ENCODE peak calls at places on chromosome 19, in eight cellular contexts. F is right cardiac atrium, E is mesendoderm, U is keratinocyte, K is substantia nigra, N is adrenal gland, Q is A549, S is left lung. D is an unnamed sample.

GRCh38 chr19:49210108-49210900 is 52.7 kb downstream of the TRPM4 start:
- DNase-seq in N (no peak), S (peak; percentile 80), Q (peak; percentile 69), U (no peak), E (peak; percentile 91), F (peak; percentile 68), K (no peak), D (no peak)

GRCh38 chr19:30824809-30825208 is 452.6 kb downstream of the ZNF536 start:
- DNase-seq in Q (no peak), U (no peak), S (no peak), E (no peak), F (no peak), N (no peak), K (no peak), D (no peak)

GRCh38 chr19:40756502-40757110 is 5.6 kb downstream of the SNRPA start:
- DNase-seq in S (no peak), K (no peak), U (peak; percentile 76), Q (no peak), F (peak; percentile 13), N (no peak), E (no peak), D (no peak)

GRCh38 chr19:20925481-20925880 is 2.4 kb downstream of the ZNF85 start:
- DNase-seq in K (no peak), Q (no peak), U (no peak), E (no peak), N (no peak), S (no peak), F (no peak), D (no peak)

GRCh38 chr19:44745386-44745831 is 3.1 kb upstream of the BCL3 start:
- DNase-seq in S (peak; percentile 82), E (peak; percentile 65), K (no peak), Q (peak; percentile 95), F (peak; percentile 94), N (peak; percentile 50), U (no peak), D (no peak)

GRCh38 chr19:23917856-23918255 is 3.2 kb downstream of the ZNF726 start:
- DNase-seq in U (no peak), K (no peak), N (no peak), S (no peak), F (no peak), E (peak; percentile 22), Q (no peak), D (no peak)

GRCh38 chr19:47351545-47351944 is 2.4 kb downstream of the DHX34 start:
- DNase-seq in U (no peak), F (no peak), N (no peak), E (peak; percentile 69), K (no peak), S (no peak), Q (peak; percentile 74), D (no peak)

GRCh38 chr19:5193192-5193591 is 147.4 kb downstream of the PTPRS start:
- DNase-seq in E (peak; percentile 37), U (no peak), Q (no peak), K (no peak), F (no peak), N (no peak), S (no peak), D (no peak)

GRCh38 chr19:45886427-45887310 is 728 bp upstream of the IRF2BP1 start:
- DNase-seq in F (peak; percentile 96), K (peak; percentile 70), Q (peak; percentile 97), S (peak; percentile 94), E (peak; percentile 97), N (peak; percentile 93), U (peak; percentile 76), D (peak; percentile 92)

GRCh38 chr19:6070179-6071102 is 39.9 kb downstream of the RFX2 start:
- DNase-seq in U (no peak), K (no peak), N (peak; percentile 9), E (no peak), F (no peak), S (no peak), Q (no peak), D (no peak)

GRCh38 chr19:33295621-33296472 is 6.5 kb downstream of the CEBPA start:
- DNase-seq in F (no peak), N (no peak), S (no peak), U (no peak), K (no peak), Q (no peak), E (no peak), D (peak; percentile 78)

GRCh38 chr19:3708207-3708931 is at the start of gene TJP3:
- DNase-seq in N (no peak), S (peak; percentile 90), U (no peak), E (no peak), Q (no peak), F (no peak), K (no peak), D (peak; percentile 34)

GRCh38 chr19:6047256-6047655 is 63.0 kb downstream of the RFX2 start:
- DNase-seq in E (no peak), S (no peak), N (no peak), K (no peak), U (no peak), Q (no peak), F (no peak), D (no peak)

GRCh38 chr19:38517321-38517720 is 83.8 kb downstream of the RYR1 start:
- DNase-seq in U (no peak), F (no peak), K (no peak), E (no peak), Q (no peak), N (no peak), S (peak; percentile 66), D (no peak)

GRCh38 chr19:30109565-30109964 is 167.5 kb downstream of the URI1 start:
- DNase-seq in K (no peak), N (no peak), U (no peak), S (no peak), E (no peak), Q (no peak), F (no peak), D (no peak)

GRCh38 chr19:1277061-1277460 is 1.7 kb downstream of the FAM174C start:
- DNase-seq in Q (no peak), S (no peak), N (no peak), U (no peak), K (no peak), E (no peak), F (no peak), D (no peak)
- H3K27ac ChIP-seq in Q (no peak overlapping the region), S (no peak overlapping the region), N (no peak overlapping the region), U (no peak overlapping the region), K (no peak overlapping the region), E (no peak overlapping the region), F (no peak overlapping the region), D (no peak overlapping the region)

DNA sequence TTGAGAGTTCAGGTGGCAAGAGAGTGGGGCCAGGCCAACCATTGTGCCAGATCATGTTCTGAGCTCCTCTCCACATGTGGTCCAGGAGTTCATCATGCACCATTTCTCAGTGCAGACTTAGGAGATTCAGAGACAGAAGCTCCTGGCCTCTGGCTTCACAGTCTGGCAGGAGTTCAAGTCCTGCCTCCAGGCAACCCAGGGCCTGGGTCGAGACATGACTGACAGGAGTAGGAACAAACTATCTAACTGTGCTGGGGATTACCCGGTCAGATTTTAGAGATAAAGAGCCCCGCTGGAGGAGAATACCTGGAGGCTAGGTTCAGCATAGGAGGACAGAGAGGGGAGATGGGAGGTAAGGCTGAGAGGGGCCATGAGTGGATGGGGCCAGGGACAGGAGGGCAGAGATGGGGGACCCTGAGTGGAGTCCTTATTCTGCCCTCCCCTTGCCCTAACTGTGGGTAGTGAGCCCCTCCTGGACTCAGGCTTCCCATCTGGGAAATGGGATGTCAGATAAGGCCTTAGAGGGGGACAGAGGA is 906 bp upstream of the CYP4F11 start:
- DNase-seq in Q (no peak), S (no peak), K (no peak), F (no peak), N (no peak), E (no peak), U (no peak), D (no peak)
- H3K27ac ChIP-seq in Q (peak overlapping the region; percentile 67), S (no peak overlapping the region), K (no peak overlapping the region), F (no peak overlapping the region), N (peak overlapping the region; percentile 41), E (no peak overlapping the region), U (no peak overlapping the region), D (no peak overlapping the region)

GRCh38 chr19:54533476-54533875 is 30.8 kb downstream of the LAIR2 start:
- DNase-seq in Q (no peak), U (no peak), F (no peak), K (no peak), N (no peak), S (no peak), E (no peak), D (no peak)

GRCh38 chr19:54530866-54531265 is 28.2 kb downstream of the LAIR2 start:
- DNase-seq in E (no peak), Q (no peak), S (no peak), N (no peak), K (no peak), U (no peak), F (no peak), D (no peak)

GRCh38 chr19:54535601-54536000 is 33.0 kb downstream of the LAIR2 start:
- DNase-seq in U (no peak), F (no peak), E (no peak), Q (no peak), K (no peak), S (no peak), N (no peak), D (no peak)

GRCh38 chr19:54534156-54534555 is 31.5 kb downstream of the LAIR2 start:
- DNase-seq in K (no peak), Q (no peak), F (no peak), U (no peak), S (no peak), E (no peak), N (no peak), D (no peak)

GRCh38 chr19:54532528-54532927 is 29.9 kb downstream of the LAIR2 start:
- DNase-seq in K (no peak), N (no peak), F (no peak), S (no peak), Q (no peak), E (no peak), U (no peak), D (no peak)
- H3K27ac ChIP-seq in K (no peak overlapping the region), N (no peak overlapping the region), F (no peak overlapping the region), S (no peak overlapping the region), Q (no peak overlapping the region), E (no peak overlapping the region), U (no peak overlapping the region), D (no peak overlapping the region)

GRCh38 chr19:50432658-50433057 is at the start of gene MYBPC2:
- DNase-seq in U (no peak), E (no peak), K (no peak), S (no peak), F (no peak), N (no peak), Q (no peak), D (no peak)
- H3K27ac ChIP-seq in U (no peak within 1 kb of the TSS), E (no peak within 1 kb of the TSS), K (no peak within 1 kb of the TSS), S (peak within 1 kb of the TSS; percentile 65), F (no peak within 1 kb of the TSS), N (no peak within 1 kb of the TSS), Q (peak within 1 kb of the TSS; percentile 65), D (no peak within 1 kb of the TSS)

DNA sequence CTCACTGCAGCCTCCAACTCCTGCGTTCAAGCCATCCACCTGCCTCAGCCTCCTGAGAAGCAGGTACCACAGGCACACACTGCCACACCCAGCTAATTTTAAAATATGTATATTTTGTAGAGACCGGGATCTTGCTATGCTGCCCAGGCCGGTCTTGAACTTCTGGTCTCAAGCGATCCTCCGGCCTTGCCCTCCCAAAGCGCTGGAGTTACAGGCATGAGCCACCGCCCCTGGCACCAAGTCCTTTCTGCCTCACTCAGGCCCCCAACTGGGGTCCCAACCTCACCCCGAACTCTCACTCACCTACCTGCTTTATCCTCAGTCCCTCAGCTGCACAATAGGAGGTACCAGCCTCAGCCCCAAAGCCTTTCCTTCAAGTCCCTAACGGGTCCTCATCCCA is 635 bp upstream of the COL5A3 start:
- DNase-seq in S (no peak), N (no peak), U (no peak), Q (no peak), K (no peak), E (no peak), F (no peak), D (no peak)
- H3K27ac ChIP-seq in S (no peak overlapping the region), N (no peak overlapping the region), U (no peak overlapping the region), Q (no peak overlapping the region), K (no peak overlapping the region), E (no peak overlapping the region), F (no peak overlapping the region), D (no peak overlapping the region)